ENCODE peak calls at places on chromosomes 3 and 15, in eight cellular contexts. N is breast epithelium; I is skeletal muscle cell; K is PC-3; C is RWPE2; L is Peyer's patch; R is Jurkat, Clone E6-1; O is GM12865. Q is an unnamed sample.

GRCh38 chr3:48597408-48597800 is 2.3 kb upstream of the COL7A1 start:
- DNase-seq in N (no peak), I (no peak), K (no peak), C (no peak), L (no peak), R (no peak), O (no peak), Q (no peak)

GRCh38 chr3:177589921-177590336 is 392.6 kb upstream of the TBL1XR1 start:
- DNase-seq in N (no peak), I (peak), K (peak), C (peak), L (no peak), R (no peak), O (peak), Q (peak)

GRCh38 chr3:120741837-120742197 is 499 bp downstream of the RABL3 start:
- DNase-seq in N (no peak), I (no peak), K (no peak), C (no peak), L (no peak), R (no peak), O (no peak), Q (no peak)

GRCh38 chr3:12440927-12441326 is 43.4 kb upstream of the TSEN2 start:
- DNase-seq in N (no peak), I (peak), K (no peak), C (no peak), L (no peak), R (no peak), O (no peak), Q (peak)

GRCh38 chr3:124298951-124299350 is 307.0 kb upstream of the ROPN1 start:
- DNase-seq in N (no peak), I (no peak), K (peak), C (no peak), L (no peak), R (no peak), O (peak), Q (no peak)

GRCh38 chr15:74752486-74753395 is 4.1 kb downstream of the CYP1A2 start:
- DNase-seq in N (no peak), I (peak), K (peak), C (no peak), L (no peak), R (no peak), O (no peak), Q (peak)

GRCh38 chr3:50639055-50639494 is 22.1 kb downstream of the MAPKAPK3 start:
- DNase-seq in N (no peak), I (peak), K (peak), C (no peak), L (no peak), R (no peak), O (no peak), Q (peak)

GRCh38 chr3:2898591-2899353 is 211.4 kb downstream of the IL5RA start:
- DNase-seq in N (no peak), I (no peak), K (no peak), C (no peak), L (no peak), R (no peak), O (no peak), Q (peak)

GRCh38 chr3:45553469-45553974 is 41.0 kb upstream of the LIMD1 start:
- DNase-seq in N (no peak), I (no peak), K (peak), C (no peak), L (no peak), R (no peak), O (peak), Q (peak)

GRCh38 chr3:129060276-129061076 is at the start of gene GP9:
- DNase-seq in N (no peak), I (no peak), K (no peak), C (no peak), L (no peak), R (no peak), O (no peak), Q (no peak)

GRCh38 chr3:184846500-184846899 is 34.5 kb downstream of the VPS8 start:
- DNase-seq in N (no peak), I (no peak), K (no peak), C (no peak), L (no peak), R (no peak), O (no peak), Q (no peak)

DNA sequence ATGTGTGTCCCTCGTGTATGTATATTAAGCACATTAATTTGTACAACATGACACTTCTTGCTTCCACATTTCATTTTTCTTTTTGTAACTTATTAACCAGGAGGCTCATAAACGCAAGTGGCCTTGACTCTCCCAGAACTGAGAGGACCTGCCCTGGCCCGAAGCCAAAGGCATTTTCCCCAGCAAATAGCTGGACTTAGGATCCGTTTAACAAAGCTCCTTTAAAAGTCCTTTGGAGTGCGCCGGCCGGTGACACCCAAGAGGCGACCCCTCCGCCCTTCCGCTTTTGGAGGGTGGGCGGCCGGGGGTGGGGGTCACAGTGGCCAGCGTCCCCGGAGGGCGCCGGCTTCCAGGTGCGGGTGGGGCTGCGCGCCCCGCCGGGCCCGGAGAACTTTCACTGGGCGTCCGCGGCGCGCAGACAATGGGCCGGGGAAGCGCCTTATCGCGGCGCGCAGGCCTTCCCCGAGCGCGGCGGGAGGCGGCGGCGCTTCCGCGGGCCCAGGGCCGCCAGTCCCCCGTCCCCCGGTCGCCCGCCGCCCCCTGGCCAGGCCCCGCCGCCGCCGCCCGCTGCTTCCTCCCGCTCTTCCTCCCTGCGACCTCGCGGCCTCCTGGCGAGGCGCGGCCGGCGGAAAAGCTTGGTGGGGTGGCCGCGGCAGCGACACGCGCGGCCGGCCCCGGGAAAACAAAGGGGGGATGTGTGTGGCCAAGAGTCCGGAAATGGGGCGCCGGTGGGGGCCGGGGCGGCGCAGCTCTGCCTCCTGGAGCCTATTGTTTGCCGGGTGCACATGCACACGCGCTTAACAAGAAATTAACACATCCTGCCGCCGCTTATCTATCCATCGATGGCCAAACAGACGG is 613.4 kb downstream of the MCTP2 start:
- DNase-seq in N (no peak), I (no peak), K (no peak), C (no peak), L (peak), R (no peak), O (no peak), Q (peak)
- H3K4me3 ChIP-seq in N (peak), I (peak), K (no peak), C (peak), L (peak), R (no peak), O (no peak), Q (peak)

DNA sequence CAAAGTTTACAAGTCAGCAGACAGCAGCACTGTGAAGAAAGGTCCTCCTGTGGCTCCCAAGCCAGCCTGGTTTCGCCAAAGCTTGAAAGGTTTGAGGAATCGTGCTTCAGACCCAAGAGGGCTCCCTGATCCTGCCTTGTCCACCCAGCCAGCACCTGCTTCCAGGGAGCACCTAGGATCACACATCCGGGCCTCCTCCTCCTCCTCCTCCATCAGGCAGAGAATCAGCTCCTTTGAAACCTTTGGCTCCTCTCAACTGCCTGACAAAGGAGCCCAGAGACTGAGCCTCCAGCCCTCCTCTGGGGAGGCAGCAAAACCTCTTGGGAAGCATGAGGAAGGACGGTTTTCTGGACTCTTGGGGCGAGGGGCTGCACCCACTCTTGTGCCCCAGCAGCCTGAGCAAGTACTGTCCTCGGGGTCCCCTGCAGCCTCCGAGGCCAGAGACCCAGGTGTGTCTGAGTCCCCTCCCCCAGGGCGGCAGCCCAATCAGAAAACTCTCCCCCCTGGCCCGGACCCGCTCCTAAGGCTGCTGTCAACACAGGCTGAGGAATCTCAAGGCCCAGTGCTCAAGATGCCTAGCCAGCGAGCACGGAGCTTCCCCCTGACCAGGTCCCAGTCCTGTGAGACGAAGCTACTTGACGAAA is 24.2 kb downstream of the STARD5 start:
- DNase-seq in N (no peak), I (no peak), K (no peak), C (peak), L (no peak), R (no peak), O (no peak), Q (no peak)
- H3K4me3 ChIP-seq in N (no peak), I (no peak), K (no peak), C (no peak), L (peak), R (no peak), O (peak), Q (no peak)

DNA sequence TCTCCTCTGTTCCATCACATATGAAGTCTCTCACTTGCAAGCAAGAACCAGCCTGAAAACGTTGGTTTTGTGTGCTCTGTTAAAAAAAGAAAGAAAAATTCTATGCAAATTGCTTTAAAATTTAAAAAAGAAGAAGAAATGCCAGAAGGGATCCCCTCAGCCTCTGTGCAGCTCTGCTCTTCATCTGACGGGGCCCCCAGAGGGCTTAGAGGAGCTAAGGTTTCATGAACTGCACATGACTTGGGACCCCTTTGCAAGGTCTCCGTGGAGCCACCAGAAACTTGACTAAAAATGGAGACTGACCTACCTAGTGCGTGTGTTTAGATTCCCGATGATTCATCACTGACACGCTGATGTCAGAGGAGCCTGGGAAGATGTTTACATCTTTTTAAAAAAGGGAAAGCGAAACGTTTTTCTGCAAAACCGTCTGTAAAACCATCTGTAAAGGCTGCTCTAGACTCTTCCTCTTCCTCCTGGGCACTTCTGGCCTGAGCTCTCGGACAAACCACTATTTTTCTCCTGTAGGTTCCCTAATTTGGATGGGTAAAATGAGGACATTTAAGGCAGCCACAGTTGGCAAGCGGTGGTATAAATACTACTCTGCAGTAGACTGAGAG is 67.1 kb upstream of the POLG start:
- DNase-seq in N (no peak), I (peak), K (peak), C (no peak), L (no peak), R (no peak), O (peak), Q (peak)
- H3K4me3 ChIP-seq in N (no peak), I (peak), K (peak), C (no peak), L (no peak), R (no peak), O (peak), Q (peak)

GRCh38 chr3:156747046-156747445 is 72.7 kb downstream of the TIPARP start:
- DNase-seq in N (no peak), I (no peak), K (no peak), C (no peak), L (no peak), R (no peak), O (no peak), Q (no peak)

GRCh38 chr3:156750191-156750873 is 75.8 kb upstream of the LEKR1 start:
- DNase-seq in N (no peak), I (no peak), K (no peak), C (no peak), L (no peak), R (no peak), O (no peak), Q (no peak)

GRCh38 chr3:156749244-156749643 is 74.9 kb downstream of the TIPARP start:
- DNase-seq in N (no peak), I (no peak), K (no peak), C (no peak), L (no peak), R (no peak), O (no peak), Q (peak)

GRCh38 chr3:156750874-156751245 is 75.3 kb upstream of the LEKR1 start:
- DNase-seq in N (no peak), I (no peak), K (no peak), C (no peak), L (no peak), R (no peak), O (no peak), Q (peak)

DNA sequence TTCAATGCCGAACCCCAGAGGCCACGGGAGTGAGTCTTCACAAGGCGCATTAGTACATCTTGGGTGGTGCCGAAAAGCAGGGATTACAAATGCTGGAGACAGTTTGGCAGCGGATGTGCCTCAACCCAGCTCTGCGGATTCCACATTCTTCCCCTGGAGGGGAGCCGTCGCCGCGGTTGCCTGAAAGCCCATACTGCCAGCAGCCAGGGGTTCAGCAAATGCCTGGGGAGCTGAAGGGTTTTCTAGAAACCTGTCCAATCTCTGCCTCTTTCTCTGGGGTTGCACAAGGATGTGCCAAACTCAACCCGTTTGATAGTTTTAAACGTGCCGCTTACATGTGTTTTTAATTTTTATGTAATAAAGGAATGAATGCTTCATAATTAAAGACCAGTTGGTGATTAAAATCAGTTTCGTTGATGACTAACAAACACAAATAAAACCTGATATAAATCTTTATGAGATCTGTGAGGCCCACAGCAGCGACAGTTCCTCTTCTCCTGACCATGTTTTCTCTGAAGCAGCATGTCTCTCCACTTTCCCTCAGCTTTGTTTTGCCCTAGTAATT is 74.6 kb upstream of the LEKR1 start:
- DNase-seq in N (no peak), I (peak), K (no peak), C (no peak), L (no peak), R (no peak), O (no peak), Q (peak)
- H3K4me3 ChIP-seq in N (no peak), I (no peak), K (no peak), C (no peak), L (no peak), R (no peak), O (no peak), Q (peak)

GRCh38 chr3:130963878-130964277 is 62.7 kb downstream of the ASTE1 start:
- DNase-seq in N (no peak), I (peak), K (peak), C (no peak), L (no peak), R (no peak), O (no peak), Q (peak)
- H3K4me3 ChIP-seq in N (no peak), I (no peak), K (peak), C (no peak), L (no peak), R (no peak), O (no peak), Q (no peak)

GRCh38 chr3:15204005-15204404 is 2.0 kb upstream of the CAPN7 start:
- DNase-seq in N (no peak), I (no peak), K (peak), C (no peak), L (no peak), R (no peak), O (no peak), Q (peak)

GRCh38 chr3:15207836-15208504 is 1.9 kb downstream of the CAPN7 start:
- DNase-seq in N (no peak), I (no peak), K (no peak), C (no peak), L (no peak), R (no peak), O (no peak), Q (peak)

GRCh38 chr3:15206662-15207576 is 873 bp downstream of the CAPN7 start:
- DNase-seq in N (peak), I (no peak), K (peak), C (peak), L (peak), R (no peak), O (peak), Q (peak)

GRCh38 chr3:15205482-15205933 is 538 bp upstream of the CAPN7 start:
- DNase-seq in N (no peak), I (no peak), K (no peak), C (no peak), L (no peak), R (no peak), O (no peak), Q (no peak)

GRCh38 chr3:15205934-15206661 is at the start of gene CAPN7:
- DNase-seq in N (peak), I (peak), K (peak), C (peak), L (peak), R (peak), O (peak), Q (peak)
- H3K4me3 ChIP-seq in N (peak), I (peak), K (peak), C (peak), L (peak), R (peak), O (peak), Q (peak)

GRCh38 chr3:37494206-37494605 is 319.8 kb upstream of the LRRFIP2 start:
- DNase-seq in N (no peak), I (no peak), K (no peak), C (no peak), L (no peak), R (no peak), O (no peak), Q (no peak)
- H3K4me3 ChIP-seq in N (no peak), I (no peak), K (no peak), C (no peak), L (no peak), R (no peak), O (no peak), Q (no peak)

GRCh38 chr3:41155834-41156233 is 43.5 kb upstream of the CTNNB1 start:
- DNase-seq in N (no peak), I (no peak), K (no peak), C (no peak), L (no peak), R (no peak), O (no peak), Q (no peak)
- H3K4me3 ChIP-seq in N (no peak), I (no peak), K (no peak), C (no peak), L (no peak), R (no peak), O (no peak), Q (no peak)